ENCODE peak calls at places on chromosomes 1 and 21, in nine cellular contexts. One of them, this sample, is unnamed.

GRCh38 chr1:89100366-89100765 is 25.5 kb downstream of the GBP2 start:
- DNase-seq in fibroblast of villous mesenchyme: no peak
- DNase-seq in heart left ventricle: no peak
- DNase-seq in neural progenitor cell: no peak
- DNase-seq in right lobe of liver: no peak
- DNase-seq in esophagus muscularis mucosa: no peak
- DNase-seq in left ventricle myocardium inferior: no peak
- DNase-seq in HCT116: no peak
- DNase-seq in hepatocyte: no peak
- DNase-seq in this sample: no peak

GRCh38 chr21:39149008-39149407 is 34.2 kb downstream of the PSMG1 start:
- DNase-seq in fibroblast of villous mesenchyme: no peak
- DNase-seq in heart left ventricle: no peak
- DNase-seq in neural progenitor cell: no peak
- DNase-seq in right lobe of liver: no peak
- DNase-seq in esophagus muscularis mucosa: peak
- DNase-seq in left ventricle myocardium inferior: no peak
- DNase-seq in HCT116: no peak
- DNase-seq in hepatocyte: no peak
- DNase-seq in this sample: no peak

GRCh38 chr1:36768486-36769178 is 265.7 kb downstream of the GRIK3 start:
- DNase-seq in fibroblast of villous mesenchyme: no peak
- DNase-seq in heart left ventricle: no peak
- DNase-seq in neural progenitor cell: no peak
- DNase-seq in right lobe of liver: no peak
- DNase-seq in esophagus muscularis mucosa: no peak
- DNase-seq in left ventricle myocardium inferior: no peak
- DNase-seq in HCT116: no peak
- DNase-seq in hepatocyte: no peak
- DNase-seq in this sample: no peak

GRCh38 chr1:44276901-44277300 is 63.6 kb downstream of the DMAP1 start:
- DNase-seq in fibroblast of villous mesenchyme: no peak
- DNase-seq in heart left ventricle: no peak
- DNase-seq in neural progenitor cell: no peak
- DNase-seq in right lobe of liver: no peak
- DNase-seq in esophagus muscularis mucosa: no peak
- DNase-seq in left ventricle myocardium inferior: no peak
- DNase-seq in HCT116: no peak
- DNase-seq in hepatocyte: no peak
- DNase-seq in this sample: no peak

GRCh38 chr1:46812065-46812750 is 13.4 kb downstream of the CYP4B1 start:
- DNase-seq in fibroblast of villous mesenchyme: no peak
- DNase-seq in heart left ventricle: peak
- DNase-seq in neural progenitor cell: no peak
- DNase-seq in right lobe of liver: no peak
- DNase-seq in esophagus muscularis mucosa: peak
- DNase-seq in left ventricle myocardium inferior: peak
- DNase-seq in HCT116: no peak
- DNase-seq in hepatocyte: no peak
- DNase-seq in this sample: no peak

GRCh38 chr1:91924146-91924545 is 25.1 kb upstream of the BRDT start:
- DNase-seq in fibroblast of villous mesenchyme: peak
- DNase-seq in heart left ventricle: no peak
- DNase-seq in neural progenitor cell: no peak
- DNase-seq in right lobe of liver: no peak
- DNase-seq in esophagus muscularis mucosa: no peak
- DNase-seq in left ventricle myocardium inferior: no peak
- DNase-seq in HCT116: no peak
- DNase-seq in hepatocyte: no peak
- DNase-seq in this sample: peak

GRCh38 chr1:226738421-226738994 is 574 bp downstream of the ITPKB start:
- DNase-seq in fibroblast of villous mesenchyme: peak
- DNase-seq in heart left ventricle: no peak
- DNase-seq in neural progenitor cell: peak
- DNase-seq in right lobe of liver: peak
- DNase-seq in esophagus muscularis mucosa: no peak
- DNase-seq in left ventricle myocardium inferior: peak
- DNase-seq in HCT116: no peak
- DNase-seq in hepatocyte: peak
- DNase-seq in this sample: peak

GRCh38 chr1:9413143-9413876 is 120.6 kb downstream of the SPSB1 start:
- DNase-seq in fibroblast of villous mesenchyme: peak
- DNase-seq in heart left ventricle: peak
- DNase-seq in neural progenitor cell: peak
- DNase-seq in right lobe of liver: no peak
- DNase-seq in esophagus muscularis mucosa: no peak
- DNase-seq in left ventricle myocardium inferior: peak
- DNase-seq in HCT116: peak
- DNase-seq in hepatocyte: peak
- DNase-seq in this sample: peak

GRCh38 chr1:222521299-222522104 is 26.4 kb downstream of the HHIPL2 start:
- DNase-seq in fibroblast of villous mesenchyme: peak
- DNase-seq in heart left ventricle: no peak
- DNase-seq in neural progenitor cell: no peak
- DNase-seq in right lobe of liver: peak
- DNase-seq in esophagus muscularis mucosa: no peak
- DNase-seq in left ventricle myocardium inferior: no peak
- DNase-seq in HCT116: no peak
- DNase-seq in hepatocyte: peak
- DNase-seq in this sample: peak

GRCh38 chr1:43381609-43382008 is 8.0 kb downstream of the MED8 start:
- DNase-seq in fibroblast of villous mesenchyme: no peak
- DNase-seq in heart left ventricle: no peak
- DNase-seq in neural progenitor cell: no peak
- DNase-seq in right lobe of liver: no peak
- DNase-seq in esophagus muscularis mucosa: no peak
- DNase-seq in left ventricle myocardium inferior: no peak
- DNase-seq in HCT116: no peak
- DNase-seq in hepatocyte: no peak
- DNase-seq in this sample: no peak

GRCh38 chr1:5971471-5972197 is 20.6 kb downstream of the NPHP4 start:
- DNase-seq in fibroblast of villous mesenchyme: no peak
- DNase-seq in heart left ventricle: no peak
- DNase-seq in neural progenitor cell: no peak
- DNase-seq in right lobe of liver: no peak
- DNase-seq in esophagus muscularis mucosa: no peak
- DNase-seq in left ventricle myocardium inferior: no peak
- DNase-seq in HCT116: no peak
- DNase-seq in hepatocyte: no peak
- DNase-seq in this sample: no peak

GRCh38 chr21:36513430-36513829 is 33.5 kb upstream of the CLDN14 start:
- DNase-seq in fibroblast of villous mesenchyme: no peak
- DNase-seq in heart left ventricle: no peak
- DNase-seq in neural progenitor cell: no peak
- DNase-seq in right lobe of liver: no peak
- DNase-seq in esophagus muscularis mucosa: no peak
- DNase-seq in left ventricle myocardium inferior: no peak
- DNase-seq in HCT116: no peak
- DNase-seq in hepatocyte: no peak
- DNase-seq in this sample: no peak

GRCh38 chr1:151574575-151575529 is 34.7 kb downstream of the TUFT1 start:
- DNase-seq in fibroblast of villous mesenchyme: peak
- DNase-seq in heart left ventricle: peak
- DNase-seq in neural progenitor cell: no peak
- DNase-seq in right lobe of liver: no peak
- DNase-seq in esophagus muscularis mucosa: no peak
- DNase-seq in left ventricle myocardium inferior: no peak
- DNase-seq in HCT116: peak
- DNase-seq in hepatocyte: peak
- DNase-seq in this sample: peak

GRCh38 chr1:1041092-1041503 is 21.2 kb downstream of the AGRN start:
- DNase-seq in fibroblast of villous mesenchyme: no peak
- DNase-seq in heart left ventricle: no peak
- DNase-seq in neural progenitor cell: peak
- DNase-seq in right lobe of liver: no peak
- DNase-seq in esophagus muscularis mucosa: no peak
- DNase-seq in left ventricle myocardium inferior: no peak
- DNase-seq in HCT116: no peak
- DNase-seq in hepatocyte: no peak
- DNase-seq in this sample: no peak

GRCh38 chr1:203520315-203520714 is 26.4 kb downstream of the OPTC start:
- DNase-seq in fibroblast of villous mesenchyme: peak
- DNase-seq in heart left ventricle: no peak
- DNase-seq in neural progenitor cell: no peak
- DNase-seq in right lobe of liver: no peak
- DNase-seq in esophagus muscularis mucosa: no peak
- DNase-seq in left ventricle myocardium inferior: no peak
- DNase-seq in HCT116: no peak
- DNase-seq in hepatocyte: no peak
- DNase-seq in this sample: peak

GRCh38 chr1:61839702-61840101 is 97.4 kb downstream of the PATJ start:
- DNase-seq in fibroblast of villous mesenchyme: peak
- DNase-seq in heart left ventricle: no peak
- DNase-seq in neural progenitor cell: no peak
- DNase-seq in right lobe of liver: no peak
- DNase-seq in esophagus muscularis mucosa: no peak
- DNase-seq in left ventricle myocardium inferior: no peak
- DNase-seq in HCT116: no peak
- DNase-seq in hepatocyte: no peak
- DNase-seq in this sample: peak

DNA sequence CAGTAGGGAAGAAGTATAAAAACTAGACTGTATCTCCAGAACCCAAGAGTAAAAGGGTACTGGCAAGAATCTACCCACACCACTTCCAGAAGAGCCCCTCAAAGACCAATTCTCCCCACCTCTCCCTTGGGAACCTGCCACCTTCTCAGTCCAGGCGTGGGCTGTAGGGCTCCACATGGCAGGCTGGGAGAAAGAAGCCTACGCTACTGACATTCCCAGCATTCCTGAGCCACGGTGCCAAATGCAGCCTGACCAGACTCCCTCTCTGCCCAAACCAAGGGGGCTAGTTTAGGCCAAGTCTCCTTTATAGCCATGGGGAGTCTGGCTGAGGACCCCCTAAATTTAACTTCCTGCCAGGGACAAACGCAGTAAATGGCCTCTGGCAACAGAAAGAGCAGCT is 2.0 kb downstream of the UBE2Q1 start:
- DNase-seq in fibroblast of villous mesenchyme: no peak
- DNase-seq in heart left ventricle: peak
- DNase-seq in neural progenitor cell: peak
- DNase-seq in right lobe of liver: no peak
- DNase-seq in esophagus muscularis mucosa: no peak
- DNase-seq in left ventricle myocardium inferior: peak
- DNase-seq in HCT116: no peak
- DNase-seq in hepatocyte: no peak
- DNase-seq in this sample: peak
- H3K4me3 ChIP-seq in fibroblast of villous mesenchyme: peak
- H3K4me3 ChIP-seq in heart left ventricle: peak
- H3K4me3 ChIP-seq in neural progenitor cell: peak
- H3K4me3 ChIP-seq in right lobe of liver: peak
- H3K4me3 ChIP-seq in esophagus muscularis mucosa: peak
- H3K4me3 ChIP-seq in left ventricle myocardium inferior: peak
- H3K4me3 ChIP-seq in HCT116: peak
- H3K4me3 ChIP-seq in hepatocyte: no peak
- H3K4me3 ChIP-seq in this sample: peak

GRCh38 chr1:228060458-228061190 is 21.9 kb upstream of the ARF1 start:
- DNase-seq in fibroblast of villous mesenchyme: no peak
- DNase-seq in heart left ventricle: peak
- DNase-seq in neural progenitor cell: peak
- DNase-seq in right lobe of liver: peak
- DNase-seq in esophagus muscularis mucosa: no peak
- DNase-seq in left ventricle myocardium inferior: no peak
- DNase-seq in HCT116: no peak
- DNase-seq in hepatocyte: peak
- DNase-seq in this sample: no peak
- TF ChIP-seq CTCF in fibroblast of villous mesenchyme: no peak
- TF ChIP-seq CTCF in heart left ventricle: no peak
- TF ChIP-seq CTCF in neural progenitor cell: no peak
- TF ChIP-seq CTCF in right lobe of liver: no peak
- TF ChIP-seq CTCF in esophagus muscularis mucosa: no peak
- TF ChIP-seq CTCF in left ventricle myocardium inferior: no peak
- TF ChIP-seq CTCF in HCT116: no peak
- TF ChIP-seq CTCF in hepatocyte: peak
- TF ChIP-seq CTCF in this sample: no peak

GRCh38 chr1:51327386-51327785 is 3.0 kb downstream of the TTC39A start:
- DNase-seq in fibroblast of villous mesenchyme: no peak
- DNase-seq in heart left ventricle: no peak
- DNase-seq in neural progenitor cell: no peak
- DNase-seq in right lobe of liver: no peak
- DNase-seq in esophagus muscularis mucosa: no peak
- DNase-seq in left ventricle myocardium inferior: no peak
- DNase-seq in HCT116: no peak
- DNase-seq in hepatocyte: no peak
- DNase-seq in this sample: peak
- H3K4me3 ChIP-seq in fibroblast of villous mesenchyme: no peak
- H3K4me3 ChIP-seq in heart left ventricle: no peak
- H3K4me3 ChIP-seq in neural progenitor cell: no peak
- H3K4me3 ChIP-seq in right lobe of liver: no peak
- H3K4me3 ChIP-seq in esophagus muscularis mucosa: no peak
- H3K4me3 ChIP-seq in left ventricle myocardium inferior: no peak
- H3K4me3 ChIP-seq in HCT116: no peak
- H3K4me3 ChIP-seq in hepatocyte: no peak
- H3K4me3 ChIP-seq in this sample: no peak

GRCh38 chr1:27299385-27300252 is 22.3 kb upstream of the TMEM222 start:
- DNase-seq in fibroblast of villous mesenchyme: peak
- DNase-seq in heart left ventricle: peak
- DNase-seq in neural progenitor cell: peak
- DNase-seq in right lobe of liver: no peak
- DNase-seq in esophagus muscularis mucosa: peak
- DNase-seq in left ventricle myocardium inferior: peak
- DNase-seq in HCT116: no peak
- DNase-seq in hepatocyte: peak
- DNase-seq in this sample: peak

GRCh38 chr1:27298632-27299384 is 23.2 kb upstream of the TMEM222 start:
- DNase-seq in fibroblast of villous mesenchyme: no peak
- DNase-seq in heart left ventricle: no peak
- DNase-seq in neural progenitor cell: no peak
- DNase-seq in right lobe of liver: no peak
- DNase-seq in esophagus muscularis mucosa: no peak
- DNase-seq in left ventricle myocardium inferior: no peak
- DNase-seq in HCT116: no peak
- DNase-seq in hepatocyte: no peak
- DNase-seq in this sample: no peak

GRCh38 chr1:27293915-27294314 is 28.0 kb upstream of the TMEM222 start:
- DNase-seq in fibroblast of villous mesenchyme: no peak
- DNase-seq in heart left ventricle: no peak
- DNase-seq in neural progenitor cell: no peak
- DNase-seq in right lobe of liver: no peak
- DNase-seq in esophagus muscularis mucosa: no peak
- DNase-seq in left ventricle myocardium inferior: no peak
- DNase-seq in HCT116: no peak
- DNase-seq in hepatocyte: no peak
- DNase-seq in this sample: no peak

GRCh38 chr1:27297903-27298302 is 24.1 kb upstream of the TMEM222 start:
- DNase-seq in fibroblast of villous mesenchyme: no peak
- DNase-seq in heart left ventricle: no peak
- DNase-seq in neural progenitor cell: no peak
- DNase-seq in right lobe of liver: no peak
- DNase-seq in esophagus muscularis mucosa: no peak
- DNase-seq in left ventricle myocardium inferior: no peak
- DNase-seq in HCT116: no peak
- DNase-seq in hepatocyte: no peak
- DNase-seq in this sample: no peak

GRCh38 chr1:27296773-27297214 is 25.2 kb upstream of the TMEM222 start:
- DNase-seq in fibroblast of villous mesenchyme: peak
- DNase-seq in heart left ventricle: peak
- DNase-seq in neural progenitor cell: peak
- DNase-seq in right lobe of liver: peak
- DNase-seq in esophagus muscularis mucosa: peak
- DNase-seq in left ventricle myocardium inferior: peak
- DNase-seq in HCT116: peak
- DNase-seq in hepatocyte: peak
- DNase-seq in this sample: peak
- TF ChIP-seq CTCF in fibroblast of villous mesenchyme: peak
- TF ChIP-seq CTCF in heart left ventricle: peak
- TF ChIP-seq CTCF in neural progenitor cell: peak
- TF ChIP-seq CTCF in right lobe of liver: peak
- TF ChIP-seq CTCF in esophagus muscularis mucosa: peak
- TF ChIP-seq CTCF in left ventricle myocardium inferior: peak
- TF ChIP-seq CTCF in HCT116: peak
- TF ChIP-seq CTCF in hepatocyte: peak
- TF ChIP-seq CTCF in this sample: peak

This sample was measured in fibroblast of pulmonary artery.